ENCODE peak calls at places on chromosomes 2 and 18, in nine cellular contexts. One of them, this sample, is unnamed.

GRCh38 chr18:78739843-78740677 is 239.6 kb upstream of the SALL3 start:
- DNase-seq in OCI-LY7: no peak
- DNase-seq in PC-3: no peak
- DNase-seq in MM.1S: no peak
- DNase-seq in HCT116: no peak
- DNase-seq in GM23338: no peak
- DNase-seq in neural progenitor cell: no peak
- DNase-seq in SK-N-SH: no peak
- DNase-seq in hepatocyte: no peak
- DNase-seq in this sample: no peak

GRCh38 chr2:45418532-45418931 is 192.5 kb downstream of the SRBD1 start:
- DNase-seq in hepatocyte: no peak
- DNase-seq in PC-3: no peak
- DNase-seq in MM.1S: no peak
- DNase-seq in SK-N-SH: no peak
- DNase-seq in OCI-LY7: no peak
- DNase-seq in GM23338: no peak
- DNase-seq in neural progenitor cell: no peak
- DNase-seq in HCT116: no peak
- DNase-seq in this sample: no peak

GRCh38 chr18:46260879-46261143 is 156.6 kb downstream of the HAUS1 start:
- DNase-seq in HCT116: no peak
- DNase-seq in neural progenitor cell: no peak
- DNase-seq in PC-3: peak
- DNase-seq in OCI-LY7: no peak
- DNase-seq in MM.1S: no peak
- DNase-seq in GM23338: no peak
- DNase-seq in SK-N-SH: no peak
- DNase-seq in hepatocyte: no peak
- DNase-seq in this sample: no peak

GRCh38 chr2:128178650-128179460 is 87.9 kb downstream of the UGGT1 start:
- DNase-seq in SK-N-SH: peak
- DNase-seq in PC-3: peak
- DNase-seq in HCT116: peak
- DNase-seq in GM23338: peak
- DNase-seq in neural progenitor cell: peak
- DNase-seq in hepatocyte: peak
- DNase-seq in MM.1S: peak
- DNase-seq in OCI-LY7: peak
- DNase-seq in this sample: peak

GRCh38 chr2:32274289-32274688 is 3.4 kb upstream of the YIPF4 start:
- DNase-seq in SK-N-SH: no peak
- DNase-seq in HCT116: no peak
- DNase-seq in OCI-LY7: no peak
- DNase-seq in neural progenitor cell: no peak
- DNase-seq in MM.1S: no peak
- DNase-seq in GM23338: no peak
- DNase-seq in hepatocyte: no peak
- DNase-seq in PC-3: no peak
- DNase-seq in this sample: no peak

GRCh38 chr2:199979841-199980628 is 24.7 kb downstream of the MAIP1 start:
- DNase-seq in neural progenitor cell: peak
- DNase-seq in OCI-LY7: peak
- DNase-seq in GM23338: peak
- DNase-seq in HCT116: peak
- DNase-seq in SK-N-SH: peak
- DNase-seq in MM.1S: peak
- DNase-seq in PC-3: peak
- DNase-seq in hepatocyte: peak
- DNase-seq in this sample: peak

GRCh38 chr2:121561617-121562268 is 31.1 kb downstream of the RNU4ATAC start:
- DNase-seq in hepatocyte: no peak
- DNase-seq in PC-3: peak
- DNase-seq in HCT116: no peak
- DNase-seq in neural progenitor cell: no peak
- DNase-seq in SK-N-SH: no peak
- DNase-seq in GM23338: no peak
- DNase-seq in MM.1S: no peak
- DNase-seq in OCI-LY7: no peak
- DNase-seq in this sample: peak

GRCh38 chr2:54574107-54574859 is 118.2 kb downstream of the SPTBN1 start:
- DNase-seq in HCT116: no peak
- DNase-seq in OCI-LY7: peak
- DNase-seq in SK-N-SH: no peak
- DNase-seq in hepatocyte: peak
- DNase-seq in MM.1S: no peak
- DNase-seq in PC-3: peak
- DNase-seq in neural progenitor cell: no peak
- DNase-seq in GM23338: no peak
- DNase-seq in this sample: peak

GRCh38 chr2:239268549-239268948 is 132.3 kb downstream of the HDAC4 start:
- DNase-seq in HCT116: no peak
- DNase-seq in OCI-LY7: no peak
- DNase-seq in SK-N-SH: no peak
- DNase-seq in neural progenitor cell: no peak
- DNase-seq in GM23338: no peak
- DNase-seq in hepatocyte: no peak
- DNase-seq in PC-3: no peak
- DNase-seq in MM.1S: peak
- DNase-seq in this sample: no peak

GRCh38 chr2:178057179-178057578 is 15.4 kb downstream of the PDE11A start:
- DNase-seq in GM23338: no peak
- DNase-seq in MM.1S: no peak
- DNase-seq in hepatocyte: no peak
- DNase-seq in OCI-LY7: no peak
- DNase-seq in SK-N-SH: no peak
- DNase-seq in HCT116: no peak
- DNase-seq in neural progenitor cell: no peak
- DNase-seq in PC-3: no peak
- DNase-seq in this sample: no peak

DNA sequence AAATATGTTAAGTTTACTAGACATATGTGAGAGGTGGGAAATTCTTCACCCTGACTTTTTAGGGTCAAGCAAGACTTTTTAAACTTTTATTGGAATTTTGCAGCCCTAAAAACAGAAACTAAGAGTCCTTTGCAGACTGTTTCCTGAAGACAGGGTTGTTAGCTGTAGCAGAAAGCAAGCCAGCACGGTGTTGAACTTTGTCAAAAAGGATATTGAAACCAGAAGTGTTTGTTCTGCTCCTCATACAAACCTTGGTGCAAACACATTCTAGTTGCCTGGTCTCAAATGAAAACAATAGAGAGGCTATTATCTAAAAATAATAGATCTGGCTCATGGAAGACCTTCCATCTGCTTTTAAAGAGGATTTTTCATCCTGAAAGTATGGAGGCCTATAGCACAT is 65.8 kb upstream of the IGFBP5 start:
- DNase-seq in MM.1S: peak
- DNase-seq in GM23338: no peak
- DNase-seq in SK-N-SH: no peak
- DNase-seq in hepatocyte: no peak
- DNase-seq in HCT116: no peak
- DNase-seq in PC-3: no peak
- DNase-seq in neural progenitor cell: no peak
- DNase-seq in OCI-LY7: no peak
- DNase-seq in this sample: no peak
- TF ChIP-seq EZH2phosphoT487 in MM.1S: no peak
- TF ChIP-seq EZH2phosphoT487 in GM23338: no peak
- TF ChIP-seq EZH2phosphoT487 in SK-N-SH: no peak
- TF ChIP-seq EZH2phosphoT487 in hepatocyte: no peak
- TF ChIP-seq EZH2phosphoT487 in HCT116: no peak
- TF ChIP-seq EZH2phosphoT487 in PC-3: no peak
- TF ChIP-seq EZH2phosphoT487 in neural progenitor cell: no peak
- TF ChIP-seq EZH2phosphoT487 in OCI-LY7: no peak
- TF ChIP-seq EZH2phosphoT487 in this sample: no peak

GRCh38 chr2:112154246-112155110 is 16.3 kb downstream of the FBLN7 start:
- DNase-seq in PC-3: no peak
- DNase-seq in hepatocyte: no peak
- DNase-seq in GM23338: no peak
- DNase-seq in OCI-LY7: peak
- DNase-seq in HCT116: no peak
- DNase-seq in neural progenitor cell: no peak
- DNase-seq in MM.1S: no peak
- DNase-seq in SK-N-SH: no peak
- DNase-seq in this sample: no peak
- TF ChIP-seq EZH2phosphoT487 in PC-3: no peak
- TF ChIP-seq EZH2phosphoT487 in hepatocyte: no peak
- TF ChIP-seq EZH2phosphoT487 in GM23338: no peak
- TF ChIP-seq EZH2phosphoT487 in OCI-LY7: no peak
- TF ChIP-seq EZH2phosphoT487 in HCT116: no peak
- TF ChIP-seq EZH2phosphoT487 in neural progenitor cell: no peak
- TF ChIP-seq EZH2phosphoT487 in MM.1S: no peak
- TF ChIP-seq EZH2phosphoT487 in SK-N-SH: no peak
- TF ChIP-seq EZH2phosphoT487 in this sample: no peak

GRCh38 chr2:99890616-99891259 is 251.7 kb downstream of the AFF3 start:
- DNase-seq in SK-N-SH: peak
- DNase-seq in PC-3: no peak
- DNase-seq in neural progenitor cell: no peak
- DNase-seq in HCT116: no peak
- DNase-seq in OCI-LY7: no peak
- DNase-seq in MM.1S: no peak
- DNase-seq in hepatocyte: no peak
- DNase-seq in GM23338: no peak
- DNase-seq in this sample: no peak

GRCh38 chr2:99888617-99889016 is 253.8 kb downstream of the AFF3 start:
- DNase-seq in PC-3: no peak
- DNase-seq in hepatocyte: no peak
- DNase-seq in GM23338: no peak
- DNase-seq in HCT116: no peak
- DNase-seq in SK-N-SH: no peak
- DNase-seq in neural progenitor cell: no peak
- DNase-seq in OCI-LY7: no peak
- DNase-seq in MM.1S: no peak
- DNase-seq in this sample: no peak

DNA sequence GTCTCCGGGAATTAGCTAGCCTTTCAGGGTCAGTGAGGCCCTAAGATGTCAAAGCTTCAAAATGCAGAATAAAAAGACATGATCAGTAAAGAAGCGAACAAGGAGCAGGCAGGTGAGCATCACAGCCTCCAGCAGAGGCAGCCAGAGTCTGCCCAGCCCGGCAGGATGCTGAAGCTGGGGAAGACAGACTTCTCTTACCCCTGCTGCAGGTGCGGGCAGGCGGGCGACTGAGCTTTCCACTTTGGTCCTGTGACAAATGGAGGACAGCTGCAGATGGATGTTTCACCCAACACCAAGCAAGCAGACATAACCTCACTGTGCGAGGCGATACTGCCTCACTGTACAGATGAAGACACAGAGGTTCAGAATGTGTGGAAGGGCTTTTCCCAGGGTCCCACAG is 251.0 kb downstream of the AFF3 start:
- DNase-seq in MM.1S: no peak
- DNase-seq in SK-N-SH: no peak
- DNase-seq in OCI-LY7: no peak
- DNase-seq in HCT116: no peak
- DNase-seq in hepatocyte: no peak
- DNase-seq in neural progenitor cell: no peak
- DNase-seq in GM23338: no peak
- DNase-seq in PC-3: no peak
- DNase-seq in this sample: no peak
- TF ChIP-seq EZH2phosphoT487 in MM.1S: no peak
- TF ChIP-seq EZH2phosphoT487 in SK-N-SH: no peak
- TF ChIP-seq EZH2phosphoT487 in OCI-LY7: no peak
- TF ChIP-seq EZH2phosphoT487 in HCT116: no peak
- TF ChIP-seq EZH2phosphoT487 in hepatocyte: no peak
- TF ChIP-seq EZH2phosphoT487 in neural progenitor cell: no peak
- TF ChIP-seq EZH2phosphoT487 in GM23338: no peak
- TF ChIP-seq EZH2phosphoT487 in PC-3: no peak
- TF ChIP-seq EZH2phosphoT487 in this sample: no peak

GRCh38 chr2:206845877-206846276 is 80.5 kb downstream of the FASTKD2 start:
- DNase-seq in neural progenitor cell: no peak
- DNase-seq in SK-N-SH: no peak
- DNase-seq in MM.1S: no peak
- DNase-seq in PC-3: no peak
- DNase-seq in hepatocyte: no peak
- DNase-seq in OCI-LY7: no peak
- DNase-seq in GM23338: no peak
- DNase-seq in HCT116: no peak
- DNase-seq in this sample: no peak

GRCh38 chr2:206851511-206851910 is 86.1 kb downstream of the FASTKD2 start:
- DNase-seq in HCT116: no peak
- DNase-seq in OCI-LY7: no peak
- DNase-seq in neural progenitor cell: no peak
- DNase-seq in PC-3: no peak
- DNase-seq in hepatocyte: no peak
- DNase-seq in SK-N-SH: no peak
- DNase-seq in GM23338: no peak
- DNase-seq in MM.1S: no peak
- DNase-seq in this sample: no peak

GRCh38 chr2:206850369-206850768 is 85.0 kb downstream of the FASTKD2 start:
- DNase-seq in HCT116: no peak
- DNase-seq in MM.1S: no peak
- DNase-seq in OCI-LY7: no peak
- DNase-seq in hepatocyte: no peak
- DNase-seq in SK-N-SH: no peak
- DNase-seq in PC-3: no peak
- DNase-seq in neural progenitor cell: no peak
- DNase-seq in GM23338: no peak
- DNase-seq in this sample: no peak

GRCh38 chr2:206846331-206846730 is 80.9 kb downstream of the FASTKD2 start:
- DNase-seq in SK-N-SH: no peak
- DNase-seq in PC-3: no peak
- DNase-seq in neural progenitor cell: no peak
- DNase-seq in HCT116: no peak
- DNase-seq in OCI-LY7: no peak
- DNase-seq in MM.1S: no peak
- DNase-seq in hepatocyte: no peak
- DNase-seq in GM23338: no peak
- DNase-seq in this sample: no peak

DNA sequence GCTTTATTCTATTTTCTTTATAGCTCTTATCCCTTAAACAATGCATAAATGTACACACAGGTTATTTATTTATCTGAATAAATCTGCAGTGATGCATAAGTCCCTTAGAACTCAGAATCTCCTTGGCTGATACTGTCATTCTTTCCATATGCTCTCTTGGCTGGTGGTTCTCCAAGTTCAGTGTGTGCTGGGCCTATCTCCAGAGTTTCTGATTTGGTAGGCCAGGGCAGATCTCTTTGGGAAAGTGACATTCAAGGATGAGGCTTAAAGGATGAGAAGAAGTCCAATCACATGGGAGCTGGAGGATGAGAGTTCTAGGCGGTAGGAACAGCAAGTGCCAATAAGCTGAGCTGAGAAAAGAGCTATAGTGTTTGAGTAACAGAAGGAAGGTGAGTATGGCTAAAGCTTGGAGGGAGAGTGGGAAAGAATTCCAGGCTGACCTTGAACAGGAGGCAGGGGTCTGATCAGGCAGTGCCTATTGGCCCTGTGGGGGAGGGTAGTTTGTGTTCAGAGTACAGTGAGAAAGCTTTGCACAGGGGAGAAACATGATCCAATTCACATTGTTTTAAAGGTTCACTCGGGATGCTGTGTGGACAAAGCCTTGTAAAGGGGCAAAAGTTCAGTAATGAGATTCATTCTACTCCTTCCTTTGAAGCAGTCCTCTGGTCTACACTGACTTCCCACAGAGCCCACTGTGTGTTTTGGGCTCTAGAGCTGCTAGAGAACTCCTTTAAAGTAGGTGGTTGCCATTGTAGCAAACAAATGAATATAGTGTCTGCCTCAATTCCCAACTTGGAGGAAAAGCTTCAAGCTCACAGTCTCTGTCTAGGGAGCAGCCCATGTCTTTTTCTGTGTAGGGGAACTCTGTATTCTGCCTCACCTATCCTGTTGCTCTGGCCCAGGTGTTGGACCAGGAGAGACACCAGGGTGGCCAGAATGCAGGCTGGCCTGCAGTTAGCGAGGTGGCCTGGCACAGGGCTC is 81.7 kb downstream of the FASTKD2 start:
- DNase-seq in OCI-LY7: no peak
- DNase-seq in GM23338: no peak
- DNase-seq in PC-3: no peak
- DNase-seq in HCT116: no peak
- DNase-seq in MM.1S: no peak
- DNase-seq in neural progenitor cell: no peak
- DNase-seq in SK-N-SH: no peak
- DNase-seq in hepatocyte: no peak
- DNase-seq in this sample: no peak
- TF ChIP-seq EZH2phosphoT487 in OCI-LY7: no peak
- TF ChIP-seq EZH2phosphoT487 in GM23338: no peak
- TF ChIP-seq EZH2phosphoT487 in PC-3: no peak
- TF ChIP-seq EZH2phosphoT487 in HCT116: no peak
- TF ChIP-seq EZH2phosphoT487 in MM.1S: no peak
- TF ChIP-seq EZH2phosphoT487 in neural progenitor cell: no peak
- TF ChIP-seq EZH2phosphoT487 in SK-N-SH: no peak
- TF ChIP-seq EZH2phosphoT487 in hepatocyte: no peak
- TF ChIP-seq EZH2phosphoT487 in this sample: no peak

This sample was measured in GM23248.